ENCODE peak calls at places on chromosomes 3 and 15, in eight cellular contexts. F is WERI-Rb-1, B is HEK293T, Y is cardiac muscle cell, Z is NCI-H1694 treated with DMSO at 0.1 percent for 48 hours, O is NCI-H1436 treated with DMSO at 0.1 percent for 48 hours, A is ELF-1, G is Peyer's patch. N is an unnamed sample.

GRCh38 chr15:61084944-61085367 is 144.1 kb downstream of the RORA start:
- DNase-seq in A (peak), B (peak), G (no peak), Z (no peak), Y (peak), O (peak), F (peak), N (no peak)

GRCh38 chr3:152466784-152467183 is 198.1 kb downstream of the MBNL1 start:
- DNase-seq in G (no peak), F (no peak), B (peak), Y (peak), O (no peak), A (no peak), Z (no peak), N (no peak)

GRCh38 chr15:62060896-62061280 is 641 bp upstream of the VPS13C start:
- DNase-seq in Y (no peak), Z (peak), G (no peak), F (no peak), B (no peak), O (no peak), A (no peak), N (no peak)

GRCh38 chr3:127439621-127440020 is 150.9 kb downstream of the TPRA1 start:
- DNase-seq in F (no peak), Z (no peak), A (no peak), Y (no peak), G (no peak), O (no peak), B (no peak), N (no peak)

GRCh38 chr3:93906245-93906644 is 67.5 kb downstream of the PROS1 start:
- DNase-seq in Z (no peak), A (no peak), G (no peak), F (no peak), B (no peak), Y (peak), O (no peak), N (no peak)

GRCh38 chr3:194167873-194168272 is 31.9 kb downstream of the HES1 start:
- DNase-seq in B (no peak), F (no peak), O (no peak), Y (no peak), G (no peak), A (no peak), Z (no peak), N (no peak)

GRCh38 chr3:60703956-60704736 is 547.1 kb downstream of the FHIT start:
- DNase-seq in G (no peak), Y (no peak), B (no peak), Z (peak), O (no peak), A (no peak), F (no peak), N (no peak)

GRCh38 chr3:50953825-50954224 is 279.1 kb downstream of the DOCK3 start:
- DNase-seq in Y (no peak), B (no peak), O (no peak), F (no peak), A (no peak), G (no peak), Z (no peak), N (no peak)

GRCh38 chr3:17233398-17233800 is 348.6 kb downstream of the PLCL2 start:
- DNase-seq in F (peak), A (peak), G (no peak), Y (peak), O (peak), B (peak), Z (peak), N (peak)

GRCh38 chr3:114418724-114419543 is 125.1 kb downstream of the TIGIT start:
- DNase-seq in B (peak), O (peak), A (no peak), F (no peak), Z (peak), Y (peak), G (no peak), N (peak)

GRCh38 chr3:127955680-127956079 is 40.6 kb downstream of the KBTBD12 start:
- DNase-seq in G (no peak), F (no peak), O (no peak), A (no peak), Y (no peak), Z (no peak), B (no peak), N (no peak)

GRCh38 chr3:194682651-194683310 is 2.9 kb upstream of the FAM43A start:
- DNase-seq in Y (peak), O (peak), Z (peak), B (peak), A (peak), G (peak), F (peak), N (peak)

GRCh38 chr3:123767020-123767394 is 117.1 kb downstream of the MYLK start:
- DNase-seq in Z (no peak), F (no peak), G (no peak), O (no peak), Y (no peak), B (no peak), A (peak), N (no peak)

GRCh38 chr15:85592148-85592547 is 202.6 kb downstream of the KLHL25 start:
- DNase-seq in Y (peak), F (no peak), O (no peak), A (no peak), B (no peak), G (no peak), Z (peak), N (peak)

GRCh38 chr3:127431066-127431465 is 143.2 kb upstream of the PRR20G start:
- DNase-seq in Y (peak), O (no peak), F (no peak), A (no peak), B (no peak), Z (peak), G (no peak), N (no peak)

GRCh38 chr3:45590822-45591546 is 3.6 kb upstream of the LIMD1 start:
- DNase-seq in Z (no peak), A (no peak), G (no peak), F (no peak), O (no peak), Y (no peak), B (no peak), N (no peak)

GRCh38 chr3:156181509-156181908 is 61.1 kb downstream of the KCNAB1 start:
- DNase-seq in G (no peak), A (no peak), F (peak), Z (no peak), O (no peak), Y (peak), B (no peak), N (no peak)

GRCh38 chr3:149174901-149175300 is 45.5 kb downstream of the HPS3 start:
- DNase-seq in B (no peak), Z (no peak), O (no peak), A (no peak), G (no peak), Y (no peak), F (no peak), N (no peak)

GRCh38 chr15:67808821-67809220 is 16.5 kb upstream of the SKOR1 start:
- DNase-seq in F (no peak), Y (no peak), B (no peak), A (no peak), Z (no peak), O (no peak), G (no peak), N (no peak)

GRCh38 chr3:171614318-171614967 is 154.2 kb upstream of the TNIK start:
- DNase-seq in F (peak), G (no peak), Z (no peak), A (peak), Y (peak), O (no peak), B (peak), N (peak)

GRCh38 chr3:123582315-123582714 is 2.5 kb downstream of the HACD2 start:
- DNase-seq in A (no peak), Y (no peak), Z (no peak), G (no peak), O (no peak), F (no peak), B (no peak), N (no peak)